ENCODE peak calls at places on chromosome 10, in nine cellular contexts. D is NCI-H1105 treated with DMSO at 0.1 percent for 48 hours; G is Right ventricle myocardium inferior; N is T follicular helper cell; W is activated CD8-positive, alpha-beta memory T cell treated with anti-CD3 and anti-CD28 coated beads for 24 hours; A is epithelial cell of esophagus; C is activated effector memory CD4-positive, alpha-beta T cell treated with Interleukin-2 at 50 U/mL for 16 hours; F is Kasumi-1; R is lower lobe of right lung. B is an unnamed sample.

GRCh38 chr10:79298403-79299244 is 48.6 kb upstream of the PPIF start:
- DNase-seq in G (peak; percentile 72), C (no peak), R (no peak), A (peak; percentile 97), D (no peak), F (peak; percentile 12), W (no peak), N (no peak), B (peak; percentile 96)

GRCh38 chr10:92990615-92991014 is 70.0 kb upstream of the CYP26C1 start:
- DNase-seq in D (no peak), R (no peak), F (no peak), A (peak; percentile 14), C (no peak), N (no peak), W (no peak), G (no peak), B (no peak)

GRCh38 chr10:103668351-103669242 is 175.1 kb downstream of the NEURL1 start:
- DNase-seq in W (no peak), G (peak; percentile 91), R (peak; percentile 74), N (no peak), C (no peak), D (no peak), A (no peak), F (peak; percentile 44), B (peak; percentile 40)

GRCh38 chr10:3060481-3060889 is 6.9 kb upstream of the PFKP start:
- DNase-seq in F (no peak), R (no peak), C (no peak), N (no peak), W (no peak), D (no peak), A (no peak), G (no peak), B (no peak)

GRCh38 chr10:76071638-76072317 is 640.4 kb downstream of the LRMDA start:
- DNase-seq in N (no peak), F (no peak), W (no peak), C (no peak), D (no peak), G (no peak), A (no peak), R (no peak), B (no peak)

GRCh38 chr10:13633689-13634088 is 46.9 kb downstream of the PRPF18 start:
- DNase-seq in N (no peak), R (no peak), C (no peak), D (no peak), A (no peak), W (no peak), G (peak; percentile 89), F (no peak), B (no peak)

GRCh38 chr10:75228834-75229233 is 6.9 kb downstream of the COMTD1 start:
- DNase-seq in A (no peak), G (no peak), W (no peak), N (no peak), D (no peak), R (no peak), F (no peak), C (no peak), B (no peak)

GRCh38 chr10:119370972-119371703 is 163.8 kb downstream of the GRK5 start:
- DNase-seq in N (no peak), G (peak; percentile 89), F (no peak), A (peak; percentile 16), R (no peak), D (no peak), C (no peak), W (no peak), B (no peak)

GRCh38 chr10:69494626-69495558 is 43.6 kb downstream of the TSPAN15 start:
- DNase-seq in D (no peak), A (no peak), F (no peak), W (no peak), C (no peak), G (no peak), N (no peak), R (peak; percentile 35), B (no peak)

GRCh38 chr10:14605231-14605925 is 169.3 kb downstream of the FAM107B start:
- DNase-seq in N (no peak), W (no peak), R (no peak), D (no peak), C (no peak), G (no peak), A (peak; percentile 83), F (no peak), B (peak; percentile 41)

GRCh38 chr10:34628174-34628802 is 186.8 kb downstream of the PARD3 start:
- DNase-seq in A (no peak), C (no peak), W (no peak), D (no peak), G (peak; percentile 77), R (no peak), N (no peak), F (no peak), B (no peak)

GRCh38 chr10:102118867-102119266 is 1.3 kb downstream of the LDB1 start:
- DNase-seq in A (peak; percentile 23), C (peak; percentile 15), D (no peak), W (peak; percentile 68), N (no peak), F (peak; percentile 46), R (peak; percentile 61), G (no peak), B (no peak)

GRCh38 chr10:84256510-84257342 is 11.9 kb downstream of the RGR start:
- DNase-seq in W (peak; percentile 75), A (peak; percentile 59), F (no peak), C (no peak), N (peak; percentile 4), D (no peak), R (no peak), G (no peak), B (no peak)

GRCh38 chr10:93749218-93749799 is 8.4 kb upstream of the LGI1 start:
- DNase-seq in W (no peak), C (no peak), G (no peak), R (no peak), A (peak; percentile 22), N (no peak), F (no peak), D (no peak), B (no peak)

GRCh38 chr10:112570585-112570984 is 123.6 kb downstream of the VTI1A start:
- DNase-seq in G (no peak), C (no peak), A (no peak), R (no peak), N (no peak), F (no peak), D (no peak), W (no peak), B (no peak)

GRCh38 chr10:60123668-60124067 is 217.3 kb upstream of the CCDC6 start:
- DNase-seq in D (no peak), R (no peak), C (no peak), W (no peak), F (no peak), N (no peak), A (no peak), G (no peak), B (no peak)

GRCh38 chr10:10818082-10818481 is 199.6 kb upstream of the CELF2 start:
- DNase-seq in A (no peak), C (no peak), R (no peak), F (no peak), N (no peak), G (no peak), D (no peak), W (no peak), B (no peak)

GRCh38 chr10:101879456-101880189 is 36.0 kb upstream of the KCNIP2 start:
- DNase-seq in A (peak; percentile 40), N (no peak), G (no peak), W (no peak), C (no peak), D (no peak), F (no peak), R (no peak), B (no peak)

GRCh38 chr10:132411561-132412253 is 14.7 kb downstream of the PWWP2B start:
- DNase-seq in R (peak; percentile 70), C (no peak), N (no peak), D (no peak), A (peak; percentile 28), W (no peak), G (peak; percentile 77), F (no peak), B (no peak)

GRCh38 chr10:77005901-77006300 is 631.7 kb downstream of the KCNMA1 start:
- DNase-seq in A (no peak), W (no peak), F (no peak), N (no peak), D (no peak), C (no peak), R (no peak), G (no peak), B (no peak)